ENCODE peak calls at places on chromosomes 6 and 20, in six cellular contexts. I is spleen; H is GM23338; F is CD4-positive, alpha-beta memory T cell; Z is HCT116; V is right cardiac atrium. C is an unnamed sample.
A peak's percentile ranks its signal among the peaks of the same experiment; 100 is the strongest.

GRCh38 chr6:85015396-85015990 is 251.1 kb upstream of the TBX18 start:
- DNase-seq in I (no peak), H (peak; percentile 93), F (no peak), Z (peak; percentile 63), V (peak; percentile 79), C (peak; percentile 1)

GRCh38 chr6:69294407-69294806 is 502.4 kb downstream of the LMBRD1 start:
- DNase-seq in I (no peak), H (no peak), F (no peak), Z (no peak), V (no peak), C (no peak)

GRCh38 chr6:143545976-143546547 is 34.5 kb upstream of the FUCA2 start:
- DNase-seq in I (no peak), H (no peak), F (no peak), Z (no peak), V (no peak), C (no peak)

GRCh38 chr20:19304389-19304788 is 91.9 kb downstream of the SLC24A3 start:
- DNase-seq in I (no peak), H (no peak), F (no peak), Z (no peak), V (no peak), C (no peak)

GRCh38 chr6:39923394-39923793 is 10.9 kb downstream of the MOCS1 start:
- DNase-seq in I (peak; percentile 71), H (no peak), F (no peak), Z (no peak), V (no peak), C (no peak)

GRCh38 chr20:18663932-18664331 is 76.1 kb downstream of the DTD1 start:
- DNase-seq in I (no peak), H (no peak), F (no peak), Z (no peak), V (no peak), C (no peak)

GRCh38 chr6:111534366-111534765 is 51.3 kb upstream of the REV3L start:
- DNase-seq in I (no peak), H (no peak), F (no peak), Z (no peak), V (peak; percentile 62), C (peak; percentile 33)

GRCh38 chr6:21375717-21376116 is 217.8 kb upstream of the SOX4 start:
- DNase-seq in I (no peak), H (no peak), F (no peak), Z (no peak), V (no peak), C (no peak)

GRCh38 chr20:40682104-40683045 is 6.7 kb downstream of the MAFB start:
- DNase-seq in I (peak; percentile 84), H (peak; percentile 54), F (no peak), Z (no peak), V (peak; percentile 82), C (no peak)

GRCh38 chr6:38133932-38134703 is 314.6 kb downstream of the ZFAND3 start:
- DNase-seq in I (no peak), H (no peak), F (no peak), Z (no peak), V (no peak), C (no peak)
- H3K27ac ChIP-seq in I (no peak overlapping the region), H (no peak overlapping the region), F (no peak overlapping the region), Z (no peak overlapping the region), V (no peak overlapping the region), C (no peak overlapping the region)

DNA sequence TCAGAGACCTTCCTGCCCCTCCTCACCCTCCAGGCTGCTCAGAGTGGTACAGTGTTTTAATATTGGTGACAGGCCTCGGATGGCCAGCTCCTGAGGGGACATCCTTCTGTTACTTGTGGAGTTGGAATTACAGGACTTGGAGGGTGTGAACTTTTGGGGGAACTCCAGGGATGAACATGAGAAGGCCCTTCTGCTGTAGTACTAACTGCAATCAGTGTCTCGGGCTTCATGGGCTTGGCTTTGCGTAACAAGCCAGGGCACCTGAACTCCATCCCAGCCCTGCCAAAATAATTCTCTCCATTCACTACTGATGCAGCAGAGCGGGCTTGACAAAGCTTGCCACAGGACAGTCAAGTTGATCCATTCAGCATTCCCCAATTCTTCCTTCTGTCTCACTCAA is 28.6 kb downstream of the SLC22A23 start:
- DNase-seq in I (no peak), H (no peak), F (no peak), Z (no peak), V (no peak), C (no peak)
- H3K27ac ChIP-seq in I (no peak overlapping the region), H (no peak overlapping the region), F (no peak overlapping the region), Z (no peak overlapping the region), V (no peak overlapping the region), C (no peak overlapping the region)

DNA sequence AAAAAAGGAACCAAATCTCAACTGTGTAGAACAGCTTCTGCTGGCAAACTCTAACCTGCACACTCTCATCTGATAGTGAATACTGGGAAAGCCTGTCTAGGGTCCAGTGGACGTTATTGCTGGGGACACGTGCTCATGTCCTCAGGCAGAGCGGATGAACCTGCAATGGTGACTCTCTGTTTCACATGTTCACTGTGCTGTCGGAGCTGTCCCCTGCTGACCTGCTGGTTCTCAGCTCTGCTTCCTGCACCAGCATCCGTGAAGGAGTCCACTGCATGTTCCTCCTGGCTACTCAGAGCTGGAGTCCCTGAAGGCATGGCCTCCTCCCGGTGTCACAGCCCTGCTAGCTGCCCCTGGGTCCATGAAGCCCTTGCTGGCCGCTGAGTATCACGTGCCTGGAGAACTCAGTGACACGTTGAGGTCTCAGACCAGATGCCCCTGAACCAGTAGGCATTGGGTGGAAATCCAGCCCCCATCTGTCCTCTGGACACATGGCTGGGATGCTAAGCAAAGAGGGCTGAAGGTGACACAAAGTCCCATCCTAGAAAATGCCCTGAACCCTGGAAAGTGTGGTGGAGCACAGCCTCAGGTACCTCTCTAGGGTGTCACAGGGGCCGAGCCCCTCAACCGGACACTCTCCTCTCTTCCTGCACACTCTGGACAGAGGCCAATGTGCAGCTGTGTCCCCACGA is 54.8 kb upstream of the FRMD1 start:
- DNase-seq in I (no peak), H (no peak), F (no peak), Z (no peak), V (no peak), C (no peak)
- H3K27ac ChIP-seq in I (no peak overlapping the region), H (no peak overlapping the region), F (no peak overlapping the region), Z (no peak overlapping the region), V (no peak overlapping the region), C (no peak overlapping the region)

GRCh38 chr20:4844325-4844724 is 122.6 kb downstream of the PRND start:
- DNase-seq in I (no peak), H (no peak), F (no peak), Z (no peak), V (no peak), C (no peak)
- H3K27ac ChIP-seq in I (peak overlapping the region; percentile 20), H (no peak overlapping the region), F (no peak overlapping the region), Z (no peak overlapping the region), V (no peak overlapping the region), C (no peak overlapping the region)

DNA sequence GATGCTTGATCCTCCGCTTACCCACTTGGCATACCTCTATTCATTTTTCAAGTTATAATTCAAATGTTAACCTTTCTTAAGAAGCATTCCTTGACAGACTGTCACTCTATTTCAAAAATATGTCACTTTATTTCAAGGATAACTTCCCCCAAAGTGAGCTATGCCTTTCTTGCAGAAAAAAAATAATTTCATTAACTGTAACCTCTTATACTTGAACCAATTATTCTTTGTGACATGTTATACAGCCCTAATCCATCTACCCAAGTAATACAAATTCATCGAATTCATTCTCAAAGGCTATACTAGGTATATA is 9.3 kb upstream of the NHSL1 start:
- DNase-seq in I (no peak), H (no peak), F (no peak), Z (no peak), V (no peak), C (no peak)
- H3K27ac ChIP-seq in I (no peak overlapping the region), H (no peak overlapping the region), F (no peak overlapping the region), Z (no peak overlapping the region), V (no peak overlapping the region), C (no peak overlapping the region)